ENCODE peak calls at places on chromosomes 12 and 14, in ten cellular contexts. One of them, this sample, is unnamed.

GRCh38 chr14:66401447-66402095 is 84.6 kb upstream of the CCDC196 start:
- DNase-seq in kidney tubule cell: peak
- DNase-seq in SW 1271: peak
- DNase-seq in AG20443: no peak
- DNase-seq in HEK293T: no peak
- DNase-seq in RPMI7951: peak
- DNase-seq in cardiac fibroblast: peak
- DNase-seq in stimulated activated CD4-positive, alpha-beta T cell treated with anti-CD3 and anti-CD28 coated beads, Interleukin-15, amount 100 ng/mL, for 24 hours: no peak
- DNase-seq in GM12865: peak
- DNase-seq in SW480: no peak
- DNase-seq in this sample: peak

GRCh38 chr12:111546758-111547383 is 52.2 kb downstream of the ATXN2 start:
- DNase-seq in HEK293T: no peak
- DNase-seq in kidney tubule cell: peak
- DNase-seq in GM12865: peak
- DNase-seq in SW480: no peak
- DNase-seq in cardiac fibroblast: peak
- DNase-seq in RPMI7951: peak
- DNase-seq in stimulated activated CD4-positive, alpha-beta T cell treated with anti-CD3 and anti-CD28 coated beads, Interleukin-15, amount 100 ng/mL, for 24 hours: peak
- DNase-seq in AG20443: no peak
- DNase-seq in SW 1271: no peak
- DNase-seq in this sample: no peak

GRCh38 chr12:107106241-107107025 is 13.1 kb upstream of the CRY1 start:
- DNase-seq in HEK293T: no peak
- DNase-seq in SW 1271: no peak
- DNase-seq in AG20443: no peak
- DNase-seq in RPMI7951: no peak
- DNase-seq in SW480: no peak
- DNase-seq in GM12865: no peak
- DNase-seq in stimulated activated CD4-positive, alpha-beta T cell treated with anti-CD3 and anti-CD28 coated beads, Interleukin-15, amount 100 ng/mL, for 24 hours: no peak
- DNase-seq in kidney tubule cell: no peak
- DNase-seq in cardiac fibroblast: no peak
- DNase-seq in this sample: no peak

GRCh38 chr12:115349711-115350110 is 665.7 kb upstream of the TBX3 start:
- DNase-seq in AG20443: no peak
- DNase-seq in HEK293T: no peak
- DNase-seq in SW 1271: no peak
- DNase-seq in RPMI7951: no peak
- DNase-seq in kidney tubule cell: no peak
- DNase-seq in SW480: no peak
- DNase-seq in GM12865: no peak
- DNase-seq in stimulated activated CD4-positive, alpha-beta T cell treated with anti-CD3 and anti-CD28 coated beads, Interleukin-15, amount 100 ng/mL, for 24 hours: no peak
- DNase-seq in cardiac fibroblast: peak
- DNase-seq in this sample: no peak

GRCh38 chr12:50637870-50638481 is 125.9 kb upstream of the ATF1 start:
- DNase-seq in RPMI7951: peak
- DNase-seq in kidney tubule cell: peak
- DNase-seq in GM12865: peak
- DNase-seq in SW480: peak
- DNase-seq in stimulated activated CD4-positive, alpha-beta T cell treated with anti-CD3 and anti-CD28 coated beads, Interleukin-15, amount 100 ng/mL, for 24 hours: no peak
- DNase-seq in SW 1271: peak
- DNase-seq in AG20443: peak
- DNase-seq in cardiac fibroblast: peak
- DNase-seq in HEK293T: peak
- DNase-seq in this sample: peak

GRCh38 chr12:12722351-12723146 is 5.4 kb downstream of the CDKN1B start:
- DNase-seq in AG20443: no peak
- DNase-seq in stimulated activated CD4-positive, alpha-beta T cell treated with anti-CD3 and anti-CD28 coated beads, Interleukin-15, amount 100 ng/mL, for 24 hours: no peak
- DNase-seq in cardiac fibroblast: peak
- DNase-seq in SW 1271: peak
- DNase-seq in kidney tubule cell: peak
- DNase-seq in GM12865: peak
- DNase-seq in SW480: peak
- DNase-seq in RPMI7951: peak
- DNase-seq in HEK293T: no peak
- DNase-seq in this sample: peak

GRCh38 chr12:12993367-12993766 is 6.7 kb downstream of the HEBP1 start:
- DNase-seq in cardiac fibroblast: no peak
- DNase-seq in SW 1271: no peak
- DNase-seq in kidney tubule cell: no peak
- DNase-seq in GM12865: no peak
- DNase-seq in AG20443: no peak
- DNase-seq in stimulated activated CD4-positive, alpha-beta T cell treated with anti-CD3 and anti-CD28 coated beads, Interleukin-15, amount 100 ng/mL, for 24 hours: no peak
- DNase-seq in HEK293T: no peak
- DNase-seq in RPMI7951: no peak
- DNase-seq in SW480: no peak
- DNase-seq in this sample: no peak

GRCh38 chr12:111767362-111768158 is 827 bp downstream of the ALDH2 start:
- DNase-seq in stimulated activated CD4-positive, alpha-beta T cell treated with anti-CD3 and anti-CD28 coated beads, Interleukin-15, amount 100 ng/mL, for 24 hours: no peak
- DNase-seq in RPMI7951: no peak
- DNase-seq in HEK293T: peak
- DNase-seq in SW480: peak
- DNase-seq in GM12865: no peak
- DNase-seq in SW 1271: no peak
- DNase-seq in kidney tubule cell: peak
- DNase-seq in cardiac fibroblast: peak
- DNase-seq in AG20443: peak
- DNase-seq in this sample: no peak

GRCh38 chr14:77014004-77014604 is 14.4 kb downstream of the IRF2BPL start:
- DNase-seq in SW 1271: no peak
- DNase-seq in cardiac fibroblast: no peak
- DNase-seq in SW480: no peak
- DNase-seq in stimulated activated CD4-positive, alpha-beta T cell treated with anti-CD3 and anti-CD28 coated beads, Interleukin-15, amount 100 ng/mL, for 24 hours: no peak
- DNase-seq in kidney tubule cell: no peak
- DNase-seq in HEK293T: no peak
- DNase-seq in AG20443: peak
- DNase-seq in GM12865: no peak
- DNase-seq in RPMI7951: peak
- DNase-seq in this sample: peak

GRCh38 chr14:99971087-99971928 is 93.9 kb upstream of the EVL start:
- DNase-seq in cardiac fibroblast: peak
- DNase-seq in GM12865: peak
- DNase-seq in SW480: peak
- DNase-seq in HEK293T: peak
- DNase-seq in SW 1271: peak
- DNase-seq in RPMI7951: peak
- DNase-seq in AG20443: peak
- DNase-seq in stimulated activated CD4-positive, alpha-beta T cell treated with anti-CD3 and anti-CD28 coated beads, Interleukin-15, amount 100 ng/mL, for 24 hours: peak
- DNase-seq in kidney tubule cell: peak
- DNase-seq in this sample: peak

This sample was measured in myocyte.